ENCODE peak calls at places on chromosome 21, in nine cellular contexts. One of them, this sample, is unnamed.

GRCh38 chr21:10466200-10466599 is 55.2 kb upstream of the TPTE start:
- DNase-seq in sigmoid colon: no peak
- DNase-seq in right lobe of liver: no peak
- DNase-seq in adrenal gland: no peak
- DNase-seq in spleen: no peak
- DNase-seq in HCT116: no peak
- DNase-seq in tibial nerve: no peak
- DNase-seq in heart left ventricle: no peak
- DNase-seq in IMR-90: no peak
- DNase-seq in this sample: no peak

GRCh38 chr21:30194701-30195299 is 21.1 kb downstream of the CLDN8 start:
- DNase-seq in sigmoid colon: no peak
- DNase-seq in right lobe of liver: no peak
- DNase-seq in adrenal gland: no peak
- DNase-seq in spleen: no peak
- DNase-seq in HCT116: no peak
- DNase-seq in tibial nerve: no peak
- DNase-seq in heart left ventricle: no peak
- DNase-seq in IMR-90: no peak
- DNase-seq in this sample: no peak

GRCh38 chr21:38303300-38303699 is 46.5 kb downstream of the KCNJ15 start:
- DNase-seq in sigmoid colon: peak
- DNase-seq in right lobe of liver: no peak
- DNase-seq in adrenal gland: peak
- DNase-seq in spleen: no peak
- DNase-seq in HCT116: no peak
- DNase-seq in tibial nerve: peak
- DNase-seq in heart left ventricle: no peak
- DNase-seq in IMR-90: peak
- DNase-seq in this sample: peak

GRCh38 chr21:36902793-36903192 is 63.7 kb downstream of the HLCS start:
- DNase-seq in sigmoid colon: no peak
- DNase-seq in right lobe of liver: no peak
- DNase-seq in adrenal gland: no peak
- DNase-seq in spleen: no peak
- DNase-seq in HCT116: no peak
- DNase-seq in tibial nerve: no peak
- DNase-seq in heart left ventricle: no peak
- DNase-seq in IMR-90: peak
- DNase-seq in this sample: no peak

GRCh38 chr21:41566500-41567014 is 58.6 kb upstream of the TMPRSS2 start:
- DNase-seq in sigmoid colon: no peak
- DNase-seq in right lobe of liver: no peak
- DNase-seq in adrenal gland: no peak
- DNase-seq in spleen: no peak
- DNase-seq in HCT116: no peak
- DNase-seq in tibial nerve: no peak
- DNase-seq in heart left ventricle: no peak
- DNase-seq in IMR-90: no peak
- DNase-seq in this sample: peak

GRCh38 chr21:37909936-37910335 is 6.3 kb downstream of the KCNJ6 start:
- DNase-seq in sigmoid colon: no peak
- DNase-seq in right lobe of liver: no peak
- DNase-seq in adrenal gland: no peak
- DNase-seq in spleen: no peak
- DNase-seq in HCT116: no peak
- DNase-seq in tibial nerve: no peak
- DNase-seq in heart left ventricle: no peak
- DNase-seq in IMR-90: no peak
- DNase-seq in this sample: no peak

GRCh38 chr21:42393443-42393950 is 2.4 kb downstream of the TMPRSS3 start:
- DNase-seq in sigmoid colon: no peak
- DNase-seq in right lobe of liver: no peak
- DNase-seq in adrenal gland: no peak
- DNase-seq in spleen: no peak
- DNase-seq in HCT116: no peak
- DNase-seq in tibial nerve: no peak
- DNase-seq in heart left ventricle: no peak
- DNase-seq in IMR-90: no peak
- DNase-seq in this sample: no peak

GRCh38 chr21:20875741-20876140 is 122.5 kb upstream of the NCAM2 start:
- DNase-seq in sigmoid colon: no peak
- DNase-seq in right lobe of liver: no peak
- DNase-seq in adrenal gland: no peak
- DNase-seq in spleen: no peak
- DNase-seq in HCT116: no peak
- DNase-seq in tibial nerve: no peak
- DNase-seq in heart left ventricle: no peak
- DNase-seq in IMR-90: no peak
- DNase-seq in this sample: no peak

GRCh38 chr21:17462276-17462981 is 50.4 kb upstream of the CXADR start:
- DNase-seq in sigmoid colon: no peak
- DNase-seq in right lobe of liver: peak
- DNase-seq in adrenal gland: no peak
- DNase-seq in spleen: no peak
- DNase-seq in HCT116: no peak
- DNase-seq in tibial nerve: no peak
- DNase-seq in heart left ventricle: no peak
- DNase-seq in IMR-90: peak
- DNase-seq in this sample: peak

GRCh38 chr21:38048241-38048640 is 132.0 kb upstream of the KCNJ6 start:
- DNase-seq in sigmoid colon: no peak
- DNase-seq in right lobe of liver: no peak
- DNase-seq in adrenal gland: no peak
- DNase-seq in spleen: no peak
- DNase-seq in HCT116: no peak
- DNase-seq in tibial nerve: no peak
- DNase-seq in heart left ventricle: no peak
- DNase-seq in IMR-90: no peak
- DNase-seq in this sample: no peak

GRCh38 chr21:24514081-24514733 is 1093.1 kb downstream of the MRPL39 start:
- DNase-seq in sigmoid colon: no peak
- DNase-seq in right lobe of liver: no peak
- DNase-seq in adrenal gland: no peak
- DNase-seq in spleen: no peak
- DNase-seq in HCT116: no peak
- DNase-seq in tibial nerve: no peak
- DNase-seq in heart left ventricle: no peak
- DNase-seq in IMR-90: peak
- DNase-seq in this sample: no peak

GRCh38 chr21:22791376-22791775 is 1793.2 kb downstream of the NCAM2 start:
- DNase-seq in sigmoid colon: no peak
- DNase-seq in right lobe of liver: no peak
- DNase-seq in adrenal gland: no peak
- DNase-seq in spleen: no peak
- DNase-seq in HCT116: no peak
- DNase-seq in tibial nerve: no peak
- DNase-seq in heart left ventricle: no peak
- DNase-seq in IMR-90: no peak
- DNase-seq in this sample: no peak
- TF ChIP-seq POLR2A in sigmoid colon: no peak
- TF ChIP-seq POLR2A in right lobe of liver: no peak
- TF ChIP-seq POLR2A in adrenal gland: no peak
- TF ChIP-seq POLR2A in spleen: no peak
- TF ChIP-seq POLR2A in HCT116: no peak
- TF ChIP-seq POLR2A in tibial nerve: no peak
- TF ChIP-seq POLR2A in heart left ventricle: no peak
- TF ChIP-seq POLR2A in IMR-90: no peak
- TF ChIP-seq POLR2A in this sample: no peak

DNA sequence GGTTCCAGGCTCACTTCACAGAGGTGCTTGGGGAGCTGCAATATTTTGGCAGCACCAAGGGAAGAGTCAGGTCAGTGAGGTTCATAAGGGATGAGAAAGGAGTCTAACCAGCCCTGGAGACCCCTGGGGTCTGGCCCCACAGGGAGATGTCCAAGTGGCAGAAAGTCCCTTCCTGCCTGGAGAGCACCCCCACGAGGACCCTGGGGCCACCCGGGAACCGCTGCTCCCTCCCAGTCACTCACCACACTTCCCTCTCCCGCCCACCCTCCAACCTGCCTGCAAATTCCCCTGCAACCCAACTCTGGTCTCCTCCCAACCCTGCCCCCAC is 6.5 kb upstream of the ITGB2 start:
- DNase-seq in sigmoid colon: no peak
- DNase-seq in right lobe of liver: no peak
- DNase-seq in adrenal gland: no peak
- DNase-seq in spleen: no peak
- DNase-seq in HCT116: no peak
- DNase-seq in tibial nerve: no peak
- DNase-seq in heart left ventricle: no peak
- DNase-seq in IMR-90: no peak
- DNase-seq in this sample: no peak
- H3K4me3 ChIP-seq in sigmoid colon: no peak
- H3K4me3 ChIP-seq in right lobe of liver: no peak
- H3K4me3 ChIP-seq in adrenal gland: no peak
- H3K4me3 ChIP-seq in spleen: no peak
- H3K4me3 ChIP-seq in HCT116: peak
- H3K4me3 ChIP-seq in tibial nerve: no peak
- H3K4me3 ChIP-seq in heart left ventricle: no peak
- H3K4me3 ChIP-seq in IMR-90: no peak
- H3K4me3 ChIP-seq in this sample: no peak

DNA sequence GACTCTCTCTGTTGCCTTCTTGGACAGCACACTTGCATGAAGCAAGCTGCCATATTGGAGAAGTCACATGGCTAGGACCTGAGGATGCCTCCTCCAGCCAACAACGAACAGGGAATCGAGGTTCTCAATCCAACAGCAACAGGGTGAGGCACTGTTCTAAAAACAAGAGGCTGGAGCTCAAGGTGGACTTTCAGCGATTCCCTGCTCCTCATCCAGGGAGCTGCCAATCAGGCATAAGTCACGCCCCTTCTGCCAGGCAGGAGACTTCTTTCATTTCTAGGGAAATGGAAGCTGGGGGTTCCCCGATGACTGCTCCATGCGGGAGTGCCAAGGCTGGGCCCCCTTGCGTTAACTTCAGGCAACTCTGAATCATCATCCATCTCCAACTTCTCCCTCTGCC is 22.7 kb upstream of the IFNAR1 start:
- DNase-seq in sigmoid colon: no peak
- DNase-seq in right lobe of liver: no peak
- DNase-seq in adrenal gland: no peak
- DNase-seq in spleen: no peak
- DNase-seq in HCT116: no peak
- DNase-seq in tibial nerve: no peak
- DNase-seq in heart left ventricle: no peak
- DNase-seq in IMR-90: no peak
- DNase-seq in this sample: no peak
- TF ChIP-seq CTCF in sigmoid colon: no peak
- TF ChIP-seq CTCF in right lobe of liver: no peak
- TF ChIP-seq CTCF in adrenal gland: no peak
- TF ChIP-seq CTCF in spleen: no peak
- TF ChIP-seq CTCF in HCT116: no peak
- TF ChIP-seq CTCF in tibial nerve: no peak
- TF ChIP-seq CTCF in heart left ventricle: no peak
- TF ChIP-seq CTCF in IMR-90: no peak
- TF ChIP-seq CTCF in this sample: no peak

GRCh38 chr21:14484188-14485009 is 61.7 kb downstream of the SAMSN1 start:
- DNase-seq in sigmoid colon: no peak
- DNase-seq in right lobe of liver: no peak
- DNase-seq in adrenal gland: no peak
- DNase-seq in spleen: no peak
- DNase-seq in HCT116: no peak
- DNase-seq in tibial nerve: no peak
- DNase-seq in heart left ventricle: no peak
- DNase-seq in IMR-90: no peak
- DNase-seq in this sample: no peak

GRCh38 chr21:14487490-14488432 is 58.4 kb downstream of the SAMSN1 start:
- DNase-seq in sigmoid colon: no peak
- DNase-seq in right lobe of liver: no peak
- DNase-seq in adrenal gland: no peak
- DNase-seq in spleen: no peak
- DNase-seq in HCT116: no peak
- DNase-seq in tibial nerve: no peak
- DNase-seq in heart left ventricle: no peak
- DNase-seq in IMR-90: no peak
- DNase-seq in this sample: no peak

GRCh38 chr21:14491269-14491681 is 54.8 kb downstream of the SAMSN1 start:
- DNase-seq in sigmoid colon: no peak
- DNase-seq in right lobe of liver: no peak
- DNase-seq in adrenal gland: no peak
- DNase-seq in spleen: no peak
- DNase-seq in HCT116: no peak
- DNase-seq in tibial nerve: no peak
- DNase-seq in heart left ventricle: no peak
- DNase-seq in IMR-90: no peak
- DNase-seq in this sample: no peak

GRCh38 chr21:14488805-14489204 is 57.3 kb downstream of the SAMSN1 start:
- DNase-seq in sigmoid colon: no peak
- DNase-seq in right lobe of liver: no peak
- DNase-seq in adrenal gland: no peak
- DNase-seq in spleen: no peak
- DNase-seq in HCT116: no peak
- DNase-seq in tibial nerve: no peak
- DNase-seq in heart left ventricle: no peak
- DNase-seq in IMR-90: no peak
- DNase-seq in this sample: no peak

DNA sequence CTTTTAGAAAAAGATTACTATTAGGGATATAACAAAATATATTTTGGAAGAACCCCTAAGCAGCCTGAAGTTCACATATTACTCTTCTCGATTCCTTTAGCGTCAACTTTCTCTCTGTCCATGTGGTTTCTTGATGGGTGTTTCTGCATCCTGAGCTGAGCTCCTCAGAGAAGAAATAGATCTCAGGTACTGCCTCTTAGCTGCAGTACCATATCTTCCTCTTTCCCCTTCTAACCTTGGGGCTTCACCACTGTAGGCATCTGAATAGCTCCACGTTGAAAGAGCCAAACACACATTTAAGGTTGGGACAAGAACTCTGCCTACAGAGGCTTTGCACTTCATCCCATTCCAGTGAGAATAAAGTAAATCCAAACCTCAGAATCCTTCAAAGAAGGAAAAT is 59.2 kb downstream of the SAMSN1 start:
- DNase-seq in sigmoid colon: no peak
- DNase-seq in right lobe of liver: no peak
- DNase-seq in adrenal gland: no peak
- DNase-seq in spleen: no peak
- DNase-seq in HCT116: no peak
- DNase-seq in tibial nerve: no peak
- DNase-seq in heart left ventricle: no peak
- DNase-seq in IMR-90: no peak
- DNase-seq in this sample: no peak
- TF ChIP-seq POLR2A in sigmoid colon: no peak
- TF ChIP-seq POLR2A in right lobe of liver: no peak
- TF ChIP-seq POLR2A in adrenal gland: no peak
- TF ChIP-seq POLR2A in spleen: no peak
- TF ChIP-seq POLR2A in HCT116: no peak
- TF ChIP-seq POLR2A in tibial nerve: no peak
- TF ChIP-seq POLR2A in heart left ventricle: no peak
- TF ChIP-seq POLR2A in IMR-90: no peak
- TF ChIP-seq POLR2A in this sample: no peak

DNA sequence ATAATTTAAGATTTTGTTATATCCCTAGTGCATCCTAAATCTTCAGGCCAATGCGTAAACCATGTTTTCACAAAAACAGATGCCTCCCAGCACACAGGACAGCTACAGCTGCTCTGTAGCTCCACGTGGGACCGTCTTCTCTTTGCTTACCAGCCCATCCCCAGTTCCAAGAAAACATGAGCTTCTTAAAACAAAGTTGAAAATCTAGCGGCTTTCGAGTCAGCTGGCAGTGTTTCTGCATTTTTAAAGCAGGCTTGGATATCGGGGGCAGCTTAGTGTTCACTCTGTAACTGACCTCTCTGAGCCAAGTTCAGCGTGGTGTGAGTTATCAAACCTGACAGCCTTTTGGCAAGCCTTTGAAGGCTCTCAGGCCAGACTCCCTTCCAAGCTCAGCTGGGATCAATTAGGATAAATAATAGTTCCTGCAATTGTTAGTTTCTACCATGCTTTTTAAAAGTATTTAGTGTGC is 881.5 kb downstream of the LTN1 start:
- DNase-seq in sigmoid colon: peak
- DNase-seq in right lobe of liver: no peak
- DNase-seq in adrenal gland: peak
- DNase-seq in spleen: no peak
- DNase-seq in HCT116: no peak
- DNase-seq in tibial nerve: no peak
- DNase-seq in heart left ventricle: peak
- DNase-seq in IMR-90: peak
- DNase-seq in this sample: peak
- H3K4me3 ChIP-seq in sigmoid colon: peak
- H3K4me3 ChIP-seq in right lobe of liver: no peak
- H3K4me3 ChIP-seq in adrenal gland: no peak
- H3K4me3 ChIP-seq in spleen: no peak
- H3K4me3 ChIP-seq in HCT116: no peak
- H3K4me3 ChIP-seq in tibial nerve: peak
- H3K4me3 ChIP-seq in heart left ventricle: no peak
- H3K4me3 ChIP-seq in IMR-90: peak
- H3K4me3 ChIP-seq in this sample: no peak

This sample was measured in lower leg skin.